ENCODE peak calls at places on chromosomes 6 and 20, in five cellular contexts. P is IMR-90, U is H1, D is mesendoderm, W is mesenchymal stem cell. Z is an unnamed sample.

GRCh38 chr20:36861875-36862801 is 13.8 kb upstream of the TLDC2 start:
- DNase-seq in P (peak; percentile 83), U (peak; percentile 61), D (peak; percentile 71), W (peak; percentile 93), Z (peak; percentile 52)

GRCh38 chr20:14193885-14194284 is 143.5 kb downstream of the FLRT3 start:
- DNase-seq in P (no peak), U (no peak), D (peak; percentile 85), W (no peak), Z (no peak)

GRCh38 chr6:128725271-128726233 is 157.4 kb upstream of the LAMA2 start:
- DNase-seq in P (peak; percentile 38), U (no peak), D (peak; percentile 39), W (peak; percentile 45), Z (no peak)

GRCh38 chr6:54327631-54328030 is 19.4 kb downstream of the TINAG start:
- DNase-seq in P (peak; percentile 0), U (no peak), D (no peak), W (no peak), Z (no peak)

GRCh38 chr6:150628908-150629307 is 29.2 kb downstream of the PLEKHG1 start:
- DNase-seq in P (no peak), U (no peak), D (no peak), W (no peak), Z (no peak)

GRCh38 chr6:3612341-3613041 is 139.0 kb downstream of the PXDC1 start:
- DNase-seq in P (peak; percentile 85), U (peak; percentile 24), D (peak; percentile 54), W (peak; percentile 80), Z (no peak)

GRCh38 chr6:5125152-5126006 is 40.2 kb downstream of the PPP1R3G start:
- DNase-seq in P (peak; percentile 68), U (no peak), D (peak; percentile 13), W (peak; percentile 55), Z (no peak)

GRCh38 chr6:54142889-54143519 is 31.8 kb downstream of the MLIP start:
- DNase-seq in P (no peak), U (no peak), D (no peak), W (no peak), Z (no peak)

GRCh38 chr6:18214003-18214402 is 50.3 kb downstream of the DEK start:
- DNase-seq in P (no peak), U (no peak), D (no peak), W (no peak), Z (no peak)

GRCh38 chr20:42678895-42679294 is 510.8 kb downstream of the PTPRT start:
- DNase-seq in P (no peak), U (no peak), D (peak; percentile 66), W (no peak), Z (peak; percentile 57)

GRCh38 chr6:20605581-20605980 is 71.3 kb downstream of the CDKAL1 start:
- DNase-seq in P (peak; percentile 69), U (no peak), D (peak; percentile 8), W (peak; percentile 24), Z (no peak)

GRCh38 chr6:13624871-13625288 is 9.7 kb downstream of the NOL7 start:
- DNase-seq in P (peak; percentile 44), U (no peak), D (peak; percentile 83), W (peak; percentile 49), Z (peak; percentile 62)

GRCh38 chr6:52644246-52644645 is 26.7 kb upstream of the TMEM14A start:
- DNase-seq in P (no peak), U (no peak), D (no peak), W (no peak), Z (no peak)

GRCh38 chr6:112218563-112218962 is 35.8 kb downstream of the LAMA4 start:
- DNase-seq in P (no peak), U (no peak), D (peak; percentile 16), W (no peak), Z (no peak)

GRCh38 chr20:51563141-51563596 is 20.6 kb upstream of the NFATC2 start:
- DNase-seq in P (no peak), U (no peak), D (no peak), W (no peak), Z (no peak)

GRCh38 chr20:10963717-10964266 is 290.0 kb upstream of the JAG1 start:
- DNase-seq in P (no peak), U (no peak), D (no peak), W (peak; percentile 32), Z (no peak)

GRCh38 chr6:14871196-14871595 is 374.7 kb upstream of the JARID2 start:
- DNase-seq in P (peak; percentile 68), U (no peak), D (no peak), W (no peak), Z (no peak)

GRCh38 chr6:18795726-18796125 is 408.6 kb downstream of the RNF144B start:
- DNase-seq in P (no peak), U (no peak), D (peak; percentile 50), W (no peak), Z (no peak)

GRCh38 chr6:70590387-70590786 is 23.7 kb downstream of the SDHAF4 start:
- DNase-seq in P (no peak), U (no peak), D (peak; percentile 48), W (no peak), Z (no peak)

GRCh38 chr6:9487128-9487527 is 927.7 kb downstream of the TFAP2A start:
- DNase-seq in P (peak; percentile 71), U (no peak), D (no peak), W (peak; percentile 62), Z (no peak)

GRCh38 chr6:157075549-157076426 is 247.5 kb downstream of the TMEM242 start:
- DNase-seq in P (peak; percentile 68), U (no peak), D (peak; percentile 45), W (no peak), Z (no peak)

GRCh38 chr20:57698191-57698866 is 11.5 kb downstream of the PMEPA1 start:
- DNase-seq in P (peak; percentile 98), U (no peak), D (peak; percentile 59), W (peak; percentile 95), Z (no peak)

DNA sequence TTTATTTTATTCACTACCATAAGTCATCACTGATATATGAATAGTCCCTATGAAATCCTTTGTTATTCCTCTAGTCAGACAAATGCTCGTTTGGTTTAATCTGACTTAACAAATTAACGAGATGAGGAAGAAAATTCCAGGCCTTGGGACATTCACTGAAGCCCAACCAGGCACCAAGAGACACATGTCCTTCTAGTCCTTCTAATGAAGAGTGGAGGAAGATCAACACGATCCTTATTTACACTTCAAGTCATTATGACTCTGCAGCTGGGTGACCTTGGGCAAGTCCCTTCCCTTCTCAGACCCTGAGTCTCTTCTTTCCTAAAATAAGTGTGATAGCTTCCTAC is 117.5 kb downstream of the CEBPB start:
- DNase-seq in P (no peak), U (no peak), D (no peak), W (no peak), Z (no peak)
- H2BK15ac ChIP-seq in P (peak overlapping the region; percentile 98), U (no peak overlapping the region), D (no peak overlapping the region), W (no peak overlapping the region), Z (no peak overlapping the region)

GRCh38 chr6:43859213-43859612 is 89.2 kb downstream of the VEGFA start:
- DNase-seq in P (no peak), U (no peak), D (no peak), W (no peak), Z (no peak)

GRCh38 chr6:43853066-43853650 is 83.1 kb downstream of the VEGFA start:
- DNase-seq in P (no peak), U (no peak), D (no peak), W (no peak), Z (no peak)

GRCh38 chr6:43858161-43859153 is 88.4 kb downstream of the VEGFA start:
- DNase-seq in P (no peak), U (no peak), D (no peak), W (no peak), Z (no peak)

GRCh38 chr6:43855247-43855646 is 85.2 kb downstream of the VEGFA start:
- DNase-seq in P (no peak), U (no peak), D (no peak), W (no peak), Z (no peak)

DNA sequence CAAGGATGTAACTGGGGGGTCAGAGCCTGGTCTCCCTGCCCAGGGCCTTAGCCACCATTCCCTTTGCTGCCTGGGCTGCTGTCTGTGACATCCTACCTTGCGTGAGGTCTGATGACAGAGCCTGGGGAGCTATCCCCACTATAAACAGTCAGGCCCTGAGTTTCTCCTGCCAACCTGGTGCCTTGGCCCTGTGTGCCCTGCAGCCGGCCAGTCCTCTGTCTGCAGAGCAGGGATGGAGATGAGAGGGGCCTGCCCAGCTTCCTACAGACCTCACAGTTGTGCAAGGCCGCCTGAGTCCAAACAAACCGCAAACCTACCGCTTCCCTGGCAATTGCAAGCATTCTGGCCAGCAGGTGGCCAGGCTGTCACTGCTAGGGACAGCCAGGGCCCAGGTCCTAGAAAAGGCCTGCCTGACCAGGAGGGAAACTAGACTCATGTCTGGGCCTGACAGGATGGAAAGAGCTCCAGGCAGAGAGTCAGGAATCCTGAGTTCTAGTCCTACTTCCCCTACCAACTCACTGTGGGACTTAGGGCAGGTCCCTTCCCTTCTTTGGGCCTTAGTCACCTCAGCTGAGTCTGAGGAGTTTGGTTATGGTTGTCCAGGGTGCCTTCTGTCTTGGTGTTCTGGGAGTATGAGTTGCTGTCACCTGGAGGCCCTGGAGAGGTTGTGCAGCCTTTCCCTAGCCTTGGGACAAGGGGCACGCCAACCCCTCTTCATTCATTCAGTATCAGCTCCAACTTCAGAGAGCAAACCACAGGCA is 86.2 kb downstream of the VEGFA start:
- DNase-seq in P (peak; percentile 40), U (no peak), D (peak; percentile 76), W (peak; percentile 83), Z (peak; percentile 66)
- H2BK15ac ChIP-seq in P (no peak overlapping the region), U (no peak overlapping the region), D (no peak overlapping the region), W (no peak overlapping the region), Z (no peak overlapping the region)

GRCh38 chr6:6760054-6760453 is 171.5 kb downstream of the LY86 start:
- DNase-seq in P (no peak), U (no peak), D (no peak), W (no peak), Z (no peak)

GRCh38 chr6:6764764-6765434 is 176.4 kb downstream of the LY86 start:
- DNase-seq in P (no peak), U (no peak), D (no peak), W (no peak), Z (no peak)

GRCh38 chr6:6758546-6758914 is 170.0 kb downstream of the LY86 start:
- DNase-seq in P (no peak), U (no peak), D (no peak), W (no peak), Z (no peak)

GRCh38 chr6:6753301-6753700 is 164.8 kb downstream of the LY86 start:
- DNase-seq in P (no peak), U (no peak), D (no peak), W (no peak), Z (no peak)

DNA sequence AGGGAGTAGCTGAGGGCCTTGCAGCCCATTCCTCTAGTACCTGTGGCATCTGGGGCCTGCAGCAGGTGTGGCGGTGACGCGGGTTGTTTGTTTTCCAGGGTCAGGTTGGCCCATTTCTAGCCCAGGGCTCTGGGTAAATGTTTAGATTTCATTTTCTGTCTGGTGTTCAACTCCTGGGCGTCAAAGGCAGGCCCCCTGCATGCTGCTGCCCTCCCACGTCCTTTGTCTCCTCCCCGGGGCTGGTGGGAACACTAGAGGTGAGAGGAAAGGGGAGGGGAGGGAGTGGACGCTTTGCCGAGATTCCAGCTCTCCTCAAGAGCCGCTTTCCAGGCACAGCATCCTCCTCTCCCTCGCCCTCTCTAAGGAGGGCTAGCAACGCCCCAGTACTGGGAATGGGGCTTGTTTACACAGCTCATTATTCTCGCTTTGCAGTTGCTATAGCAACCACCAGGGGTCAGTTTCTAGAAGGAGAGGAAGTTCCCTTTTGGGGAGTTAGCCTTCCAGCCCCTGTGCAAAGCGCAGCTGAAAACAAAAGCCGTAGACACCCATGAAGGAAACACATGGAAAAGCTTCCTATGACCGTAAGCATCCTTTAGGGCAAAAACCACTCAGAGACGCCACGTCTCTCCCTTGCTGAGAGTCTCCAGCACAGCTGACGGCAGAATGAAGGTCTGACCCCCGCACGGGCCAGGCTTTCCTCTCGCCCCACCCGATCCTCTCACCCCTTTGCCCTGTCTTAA is 170.6 kb downstream of the LY86 start:
- DNase-seq in P (peak; percentile 61), U (peak; percentile 74), D (peak; percentile 94), W (peak; percentile 84), Z (peak; percentile 82)
- H2BK15ac ChIP-seq in P (no peak overlapping the region), U (peak overlapping the region; percentile 72), D (no peak overlapping the region), W (no peak overlapping the region), Z (no peak overlapping the region)

GRCh38 chr6:138614151-138614550 is 114.9 kb upstream of the NHSL1 start:
- DNase-seq in P (peak; percentile 7), U (no peak), D (no peak), W (peak; percentile 11), Z (no peak)
- H2BK15ac ChIP-seq in P (no peak overlapping the region), U (no peak overlapping the region), D (no peak overlapping the region), W (no peak overlapping the region), Z (no peak overlapping the region)